ENCODE peak calls at places on chromosomes 12 and 14, in seven cellular contexts. U, Y, Z, Q, S, T and H are unnamed samples.

GRCh38 chr14:64755661-64756265 is 51.5 kb downstream of the PLEKHG3 start:
- DNase-seq in U (no peak), Y (no peak), Z (peak), Q (no peak), S (peak), T (no peak), H (no peak)

GRCh38 chr12:115611477-115611876 is 666.0 kb downstream of the MED13L start:
- DNase-seq in U (no peak), Y (no peak), Z (no peak), Q (no peak), S (peak), T (no peak), H (no peak)

GRCh38 chr12:126856958-126857357 is 1410.0 kb upstream of the TMEM132C start:
- DNase-seq in U (no peak), Y (no peak), Z (no peak), Q (no peak), S (no peak), T (no peak), H (no peak)

GRCh38 chr12:89883630-89884364 is 175.2 kb upstream of the ATP2B1 start:
- DNase-seq in U (no peak), Y (no peak), Z (no peak), Q (peak), S (no peak), T (no peak), H (peak)

GRCh38 chr12:41034686-41035085 is 153.4 kb upstream of the PDZRN4 start:
- DNase-seq in U (no peak), Y (no peak), Z (peak), Q (no peak), S (no peak), T (no peak), H (no peak)

GRCh38 chr14:104427126-104427851 is 152.3 kb upstream of the C14orf180 start:
- DNase-seq in U (no peak), Y (no peak), Z (no peak), Q (no peak), S (no peak), T (no peak), H (no peak)

GRCh38 chr14:85824526-85824925 is 294.6 kb downstream of the FLRT2 start:
- DNase-seq in U (no peak), Y (no peak), Z (no peak), Q (no peak), S (no peak), T (no peak), H (no peak)

GRCh38 chr12:46124848-46125619 is 134.7 kb upstream of the SCAF11 start:
- DNase-seq in U (peak), Y (no peak), Z (peak), Q (peak), S (peak), T (peak), H (peak)

GRCh38 chr12:26805401-26805971 is 27.5 kb downstream of the ITPR2 start:
- DNase-seq in U (no peak), Y (no peak), Z (no peak), Q (no peak), S (no peak), T (no peak), H (no peak)

GRCh38 chr12:96136129-96136528 is 58.0 kb upstream of the ELK3 start:
- DNase-seq in U (peak), Y (no peak), Z (no peak), Q (no peak), S (no peak), T (peak), H (peak)

GRCh38 chr12:105928436-105928835 is 210.3 kb downstream of the NUAK1 start:
- DNase-seq in U (no peak), Y (no peak), Z (peak), Q (no peak), S (peak), T (no peak), H (no peak)

GRCh38 chr14:21039059-21039422 is 3.1 kb upstream of the RNASE7 start:
- DNase-seq in U (peak), Y (no peak), Z (no peak), Q (peak), S (peak), T (no peak), H (no peak)

GRCh38 chr12:29152223-29152868 is 3.3 kb downstream of the FAR2 start:
- DNase-seq in U (no peak), Y (no peak), Z (no peak), Q (no peak), S (peak), T (no peak), H (no peak)

GRCh38 chr12:55842681-55843429 is at the start of gene MMP19:
- DNase-seq in U (peak), Y (no peak), Z (peak), Q (peak), S (no peak), T (no peak), H (peak)

GRCh38 chr12:93378373-93379310 is 917 bp downstream of the NUDT4 start:
- DNase-seq in U (peak), Y (peak), Z (peak), Q (peak), S (peak), T (peak), H (peak)

GRCh38 chr12:5123921-5124320 is 80.2 kb downstream of the KCNA5 start:
- DNase-seq in U (no peak), Y (no peak), Z (no peak), Q (no peak), S (no peak), T (no peak), H (peak)

GRCh38 chr14:75440733-75441474 is 13.1 kb downstream of the JDP2 start:
- DNase-seq in U (peak), Y (no peak), Z (no peak), Q (peak), S (no peak), T (no peak), H (no peak)

GRCh38 chr14:74610199-74610865 is 1.7 kb downstream of the LTBP2 start:
- DNase-seq in U (no peak), Y (no peak), Z (no peak), Q (no peak), S (no peak), T (no peak), H (no peak)

GRCh38 chr14:24147761-24148428 is 597 bp downstream of the RNF31 start:
- DNase-seq in U (no peak), Y (no peak), Z (no peak), Q (no peak), S (no peak), T (no peak), H (no peak)

GRCh38 chr12:124442772-124443445 is 124.5 kb downstream of the NCOR2 start:
- DNase-seq in U (no peak), Y (no peak), Z (no peak), Q (no peak), S (no peak), T (no peak), H (no peak)